ENCODE peak calls at places on chromosomes 2 and 18, in ten cellular contexts. W is transverse colon; Y is heart right ventricle; A is endodermal cell; F is colonic mucosa; M is choroid plexus epithelial cell; N is CD8-positive, alpha-beta T cell; R is HepG2; Z is fibroblast of pulmonary artery; J is cardiac fibroblast. K is an unnamed sample.

GRCh38 chr18:59211629-59212028 is 8.3 kb upstream of the GRP start:
- DNase-seq in F (no peak), W (no peak), M (no peak), J (no peak), A (no peak), Z (no peak), R (no peak), Y (no peak), N (no peak), K (no peak)

GRCh38 chr2:180690611-180691010 is 289.8 kb upstream of the UBE2E3 start:
- DNase-seq in J (peak; percentile 83), Z (peak; percentile 68), A (no peak), M (peak; percentile 27), Y (no peak), F (no peak), R (no peak), N (no peak), W (no peak), K (peak; percentile 47)

GRCh38 chr18:44802508-44802907 is 121.8 kb downstream of the SETBP1 start:
- DNase-seq in Y (no peak), J (peak; percentile 42), N (no peak), M (peak; percentile 52), F (no peak), R (no peak), Z (peak; percentile 18), W (no peak), A (no peak), K (peak; percentile 54)

GRCh38 chr2:55751966-55752365 is 58.3 kb upstream of the PNPT1 start:
- DNase-seq in M (peak; percentile 41), Y (no peak), Z (peak; percentile 58), J (peak; percentile 46), R (no peak), W (no peak), F (no peak), N (no peak), A (no peak), K (no peak)

GRCh38 chr18:59902180-59902992 is 2.6 kb downstream of the PMAIP1 start:
- DNase-seq in N (peak; percentile 32), M (peak; percentile 91), W (no peak), F (no peak), A (no peak), Y (no peak), Z (peak; percentile 62), J (peak; percentile 88), R (no peak), K (peak; percentile 46)

GRCh38 chr2:58834404-58834803 is 593.3 kb upstream of the FANCL start:
- DNase-seq in Z (peak; percentile 39), F (no peak), Y (peak; percentile 13), J (peak; percentile 27), W (no peak), M (peak; percentile 49), R (peak; percentile 4), A (peak; percentile 87), N (no peak), K (peak; percentile 24)

GRCh38 chr2:226777611-226778010 is 22.0 kb downstream of the IRS1 start:
- DNase-seq in W (no peak), Y (no peak), R (no peak), M (no peak), Z (no peak), F (no peak), J (no peak), A (no peak), N (no peak), K (no peak)

GRCh38 chr2:75021672-75022071 is 63.2 kb downstream of the POLE4 start:
- DNase-seq in A (no peak), N (no peak), W (no peak), J (peak; percentile 51), M (peak; percentile 74), Y (no peak), R (peak; percentile 91), F (no peak), Z (peak; percentile 93), K (peak; percentile 89)

GRCh38 chr18:35185771-35186170 is 55.1 kb upstream of the ZNF397 start:
- DNase-seq in N (no peak), M (peak; percentile 25), W (no peak), R (no peak), Y (no peak), F (no peak), Z (peak; percentile 11), A (no peak), J (no peak), K (peak; percentile 12)

GRCh38 chr2:109447251-109447661 is 166.5 kb downstream of the SEPTIN10 start:
- DNase-seq in R (no peak), J (peak; percentile 72), W (no peak), M (peak; percentile 95), A (peak; percentile 35), Z (peak; percentile 50), Y (no peak), F (no peak), N (no peak), K (peak; percentile 98)

DNA sequence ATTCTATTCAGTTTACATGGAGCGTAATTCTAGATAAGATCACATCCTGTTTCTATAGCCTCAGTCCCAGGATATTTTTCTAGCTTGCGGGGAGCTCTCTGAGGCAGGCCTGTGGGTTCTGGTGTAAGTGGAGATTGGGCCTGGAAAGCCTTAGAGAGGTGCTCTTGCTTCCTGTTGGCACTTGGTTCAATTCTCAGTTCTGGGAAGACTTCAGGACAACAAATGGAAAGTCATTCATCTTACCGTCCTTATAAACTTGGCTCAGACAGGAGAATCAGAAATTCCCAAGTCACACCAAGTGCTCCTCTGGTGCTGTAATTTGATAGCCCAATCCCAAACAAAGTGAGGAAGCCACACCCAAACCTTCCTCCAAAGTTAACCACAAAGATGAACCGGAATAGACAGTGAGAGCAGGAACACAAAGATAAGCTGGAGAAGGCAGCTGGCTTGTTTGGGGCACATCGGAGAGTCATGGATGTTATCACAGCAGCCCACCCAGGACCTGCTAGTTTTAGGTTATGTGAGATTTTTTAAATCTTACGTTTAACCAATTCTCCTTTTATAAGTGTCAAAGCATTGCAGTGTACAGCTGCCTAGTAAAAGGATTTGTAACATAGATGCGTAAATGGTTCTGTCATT is 144.3 kb upstream of the MAP3K20 start:
- DNase-seq in N (no peak), J (peak; percentile 49), Y (no peak), R (no peak), Z (peak; percentile 77), W (no peak), M (peak; percentile 68), A (peak; percentile 58), F (no peak), K (no peak)
- H3K4me3 ChIP-seq in N (no peak overlapping the region), J (no peak overlapping the region), Y (no peak overlapping the region), R (no peak overlapping the region), Z (peak overlapping the region; percentile 8), W (peak overlapping the region; percentile 2), M (no peak overlapping the region), A (no peak overlapping the region), F (no peak overlapping the region), K (no peak overlapping the region)

DNA sequence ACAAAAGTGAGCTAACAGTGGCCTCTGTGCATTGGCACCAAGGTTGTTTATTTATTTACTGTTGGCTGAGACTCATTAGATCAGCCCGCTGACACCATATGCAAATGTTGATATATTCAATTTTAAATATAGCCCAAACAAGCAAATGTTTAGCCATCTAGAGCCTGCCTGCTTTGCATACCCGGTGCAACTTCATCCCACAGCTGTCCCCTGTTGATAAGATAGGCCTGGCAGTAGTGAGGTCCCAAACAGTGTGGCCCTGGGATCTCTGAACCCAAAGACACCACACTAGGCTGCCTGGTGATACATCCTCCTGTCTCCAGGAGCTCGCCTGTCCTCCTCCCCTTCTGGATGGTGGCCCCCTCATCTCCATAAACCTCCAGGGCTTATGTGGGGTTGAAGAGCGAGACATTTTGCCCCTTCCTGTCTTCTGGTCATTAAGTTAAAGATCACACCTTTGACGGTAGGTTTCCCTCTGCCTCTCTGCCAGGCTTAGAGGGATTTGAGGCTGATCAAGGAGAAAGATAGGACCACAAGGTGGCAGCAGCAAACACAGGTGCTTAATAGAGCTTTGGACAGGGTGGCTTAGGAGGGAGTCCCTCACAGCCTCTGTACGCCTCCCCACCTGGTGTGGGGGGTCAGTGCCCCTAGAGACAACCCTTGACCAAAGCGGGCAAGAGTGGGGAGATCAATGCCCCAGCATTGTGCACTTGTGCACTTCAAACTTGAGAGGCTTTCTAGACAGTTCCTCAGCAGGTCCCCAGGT is 23.7 kb upstream of the MYO5B start:
- DNase-seq in W (peak; percentile 56), R (peak; percentile 45), A (peak; percentile 80), F (peak; percentile 50), M (peak; percentile 56), N (no peak), Z (peak; percentile 45), J (peak; percentile 54), Y (no peak), K (peak; percentile 13)
- TF ChIP-seq CTCF in W (peak; percentile 43), R (peak; percentile 70), A (peak; percentile 72), F (peak; percentile 25), M (peak; percentile 67), N (no peak), Z (peak; percentile 52), J (peak; percentile 51), Y (no peak), K (peak; percentile 50)

GRCh38 chr2:167134381-167135072 is 246.2 kb downstream of the XIRP2 start:
- DNase-seq in Z (peak; percentile 57), M (peak; percentile 86), A (no peak), N (no peak), R (peak; percentile 12), Y (no peak), J (peak; percentile 90), W (no peak), F (no peak), K (peak; percentile 56)
- H3K4me3 ChIP-seq in Z (no peak overlapping the region), M (no peak overlapping the region), A (no peak overlapping the region), N (no peak overlapping the region), R (no peak overlapping the region), Y (no peak overlapping the region), J (no peak overlapping the region), W (no peak overlapping the region), F (no peak overlapping the region), K (no peak overlapping the region)

GRCh38 chr2:59930430-59930829 is 623.0 kb downstream of the BCL11A start:
- DNase-seq in F (no peak), Z (no peak), N (no peak), R (no peak), A (no peak), M (no peak), J (no peak), W (no peak), Y (no peak), K (no peak)

GRCh38 chr2:59933948-59934347 is 619.5 kb downstream of the BCL11A start:
- DNase-seq in J (no peak), Z (no peak), W (no peak), A (no peak), N (no peak), F (no peak), Y (no peak), M (no peak), R (no peak), K (no peak)

GRCh38 chr2:59935005-59935404 is 618.4 kb downstream of the BCL11A start:
- DNase-seq in Y (no peak), Z (no peak), W (no peak), R (no peak), F (no peak), M (no peak), A (no peak), J (no peak), N (no peak), K (no peak)

GRCh38 chr2:59936031-59936430 is 617.4 kb downstream of the BCL11A start:
- DNase-seq in W (no peak), M (no peak), Y (no peak), J (no peak), Z (no peak), N (no peak), R (no peak), A (no peak), F (no peak), K (no peak)

DNA sequence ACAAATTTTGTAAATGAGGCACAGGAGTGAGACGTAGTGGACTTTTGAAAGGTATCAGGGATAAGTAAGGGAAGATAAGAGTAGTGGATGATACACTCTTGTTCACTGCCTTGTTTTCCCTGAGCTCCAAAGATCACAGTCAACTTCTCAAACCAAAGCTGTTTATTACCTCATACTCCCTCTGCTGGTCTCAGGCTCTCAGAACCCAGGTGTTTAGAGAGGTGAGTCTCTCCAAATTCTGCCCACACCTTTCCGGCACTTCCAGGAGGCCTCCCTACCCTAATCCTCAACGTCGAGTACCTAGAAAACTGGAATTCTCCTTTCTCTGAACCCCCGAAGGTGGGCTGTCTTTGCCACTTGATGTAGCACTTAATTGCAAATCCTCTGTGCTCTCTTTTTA is 621.1 kb downstream of the BCL11A start:
- DNase-seq in N (no peak), F (no peak), R (no peak), A (peak; percentile 76), J (no peak), M (no peak), Z (no peak), W (no peak), Y (no peak), K (no peak)
- TF ChIP-seq CTCF in N (no peak), F (no peak), R (peak; percentile 19), A (peak; percentile 79), J (no peak), M (no peak), Z (no peak), W (no peak), Y (no peak), K (no peak)

K was measured in AG10803.